ENCODE peak calls at places on chromosome 7, in eight cellular contexts. K, C, Z, W, S, J, U and M are unnamed samples.

GRCh38 chr7:27194641-27195379 is 5.1 kb downstream of the HOXA13 start:
- DNase-seq in K (no peak), Z (no peak), S (no peak), U (no peak), J (no peak), W (no peak), C (peak), M (no peak)

GRCh38 chr7:1422512-1423265 is 36.6 kb downstream of the MICALL2 start:
- DNase-seq in S (no peak), W (no peak), Z (no peak), J (peak), U (peak), C (no peak), K (peak), M (no peak)

GRCh38 chr7:112290065-112290464 is 83.6 kb downstream of the ZNF277 start:
- DNase-seq in Z (no peak), W (peak), K (peak), S (no peak), J (no peak), U (no peak), C (peak), M (peak)

GRCh38 chr7:78924581-78924980 is 528.9 kb downstream of the MAGI2 start:
- DNase-seq in J (no peak), S (no peak), W (peak), C (peak), Z (no peak), K (peak), U (no peak), M (peak)

GRCh38 chr7:40673285-40673684 is 538.5 kb downstream of the SUGCT start:
- DNase-seq in W (peak), J (no peak), K (peak), C (peak), Z (peak), U (no peak), S (no peak), M (peak)

GRCh38 chr7:17422966-17423365 is 124.5 kb downstream of the AHR start:
- DNase-seq in U (no peak), J (no peak), W (no peak), Z (no peak), S (no peak), K (peak), C (no peak), M (no peak)

GRCh38 chr7:17773289-17773626 is 167.0 kb downstream of the SNX13 start:
- DNase-seq in K (peak), S (no peak), W (peak), U (no peak), J (no peak), Z (no peak), C (peak), M (peak)

GRCh38 chr7:39433550-39433949 is 132.7 kb upstream of the YAE1 start:
- DNase-seq in W (no peak), K (no peak), U (no peak), Z (no peak), S (no peak), C (no peak), J (no peak), M (no peak)

GRCh38 chr7:117682681-117683385 is 190.4 kb downstream of the CTTNBP2 start:
- DNase-seq in U (no peak), J (no peak), C (peak), K (peak), S (no peak), Z (no peak), W (peak), M (peak)

GRCh38 chr7:79420464-79420863 is 33.0 kb downstream of the MAGI2 start:
- DNase-seq in Z (no peak), W (peak), S (no peak), K (peak), U (no peak), C (peak), J (no peak), M (peak)

GRCh38 chr7:1705339-1705738 is 35.3 kb downstream of the ELFN1 start:
- DNase-seq in Z (no peak), S (no peak), W (no peak), U (no peak), K (no peak), C (no peak), J (peak), M (no peak)